ENCODE peak calls at places on chromosomes 13 and 19, in eight cellular contexts. X is mesendoderm, Z is PC-3, I is colonic mucosa, K is fibroblast of lung, W is H1, G is mesenchymal stem cell, O is GM23248. D is an unnamed sample.

GRCh38 chr13:110132178-110132975 is 174.6 kb downstream of the COL4A1 start:
- DNase-seq in K (peak; percentile 55), G (peak; percentile 60), Z (no peak), O (peak; percentile 55), W (no peak), X (no peak), I (no peak), D (peak; percentile 50)

GRCh38 chr13:41216160-41216559 is 21.8 kb upstream of the KBTBD7 start:
- DNase-seq in O (peak; percentile 40), K (peak; percentile 68), G (no peak), W (no peak), X (no peak), I (no peak), Z (peak; percentile 55), D (peak; percentile 82)

GRCh38 chr13:48775804-48776203 is 122.1 kb downstream of the CYSLTR2 start:
- DNase-seq in W (no peak), K (peak; percentile 97), I (no peak), X (peak; percentile 36), O (peak; percentile 96), Z (peak; percentile 67), G (peak; percentile 95), D (peak; percentile 97)

GRCh38 chr13:112253631-112254030 is 122.5 kb upstream of the SPACA7 start:
- DNase-seq in X (no peak), O (no peak), I (peak; percentile 3), K (no peak), Z (no peak), G (no peak), W (peak; percentile 32), D (no peak)

GRCh38 chr13:51944428-51944827 is 66.8 kb downstream of the ATP7B start:
- DNase-seq in G (no peak), K (no peak), Z (no peak), X (no peak), I (no peak), O (no peak), W (no peak), D (no peak)

GRCh38 chr19:41308450-41309224 is 1.3 kb upstream of the CCDC97 start:
- DNase-seq in O (peak; percentile 85), G (peak; percentile 94), X (peak; percentile 96), K (peak; percentile 74), I (peak; percentile 98), Z (peak; percentile 94), W (peak; percentile 100), D (peak; percentile 86)

GRCh38 chr19:6676288-6676687 is 6.3 kb upstream of the TNFSF14 start:
- DNase-seq in X (no peak), K (no peak), G (no peak), Z (no peak), I (no peak), W (no peak), O (no peak), D (no peak)

GRCh38 chr19:55503447-55504251 is 15.4 kb downstream of the SSC5D start:
- DNase-seq in Z (peak; percentile 84), G (peak; percentile 92), I (peak; percentile 86), X (peak; percentile 94), K (peak; percentile 83), W (peak; percentile 100), O (peak; percentile 93), D (peak; percentile 90)

GRCh38 chr13:29845440-29846056 is 4.9 kb downstream of the UBL3 start:
- DNase-seq in Z (peak; percentile 61), X (no peak), K (peak; percentile 27), W (no peak), I (no peak), O (peak; percentile 59), G (no peak), D (peak; percentile 32)

GRCh38 chr19:5170329-5170745 is 170.3 kb downstream of the PTPRS start:
- DNase-seq in K (no peak), I (peak; percentile 39), G (no peak), Z (no peak), O (no peak), X (peak; percentile 35), W (peak; percentile 95), D (no peak)

GRCh38 chr13:50493683-50494082 is 349.8 kb downstream of the DLEU7 start:
- DNase-seq in Z (no peak), G (no peak), K (no peak), I (no peak), X (no peak), W (no peak), O (no peak), D (no peak)

GRCh38 chr13:72970956-72971355 is 87.8 kb upstream of the KLF5 start:
- DNase-seq in W (no peak), Z (peak; percentile 28), I (no peak), K (peak; percentile 74), O (peak; percentile 20), G (no peak), X (peak; percentile 14), D (peak; percentile 57)

GRCh38 chr19:35353635-35354034 is 4.6 kb upstream of the FFAR3 start:
- DNase-seq in Z (no peak), X (no peak), W (peak; percentile 16), I (no peak), O (no peak), G (peak; percentile 36), K (no peak), D (no peak)

GRCh38 chr19:15252398-15253018 is 20.3 kb upstream of the EPHX3 start:
- DNase-seq in O (peak; percentile 77), W (peak; percentile 61), Z (no peak), I (no peak), X (peak; percentile 41), K (peak; percentile 36), G (no peak), D (peak; percentile 45)

GRCh38 chr19:13835791-13836723 is 40.8 kb downstream of the ZSWIM4 start:
- DNase-seq in X (no peak), Z (no peak), K (no peak), W (no peak), G (peak; percentile 84), I (peak; percentile 29), O (peak; percentile 50), D (no peak)

GRCh38 chr13:43861863-43862262 is 17.7 kb downstream of the CCDC122 start:
- DNase-seq in O (no peak), G (no peak), I (no peak), K (no peak), Z (no peak), X (no peak), W (no peak), D (no peak)

GRCh38 chr13:30957258-30957943 is 24.9 kb downstream of the TEX26 start:
- DNase-seq in X (no peak), O (no peak), W (no peak), I (no peak), K (no peak), G (no peak), Z (no peak), D (no peak)

GRCh38 chr13:45179428-45179827 is 21.4 kb downstream of the KCTD4 start:
- DNase-seq in K (peak; percentile 81), X (no peak), Z (no peak), O (no peak), W (no peak), G (no peak), I (peak; percentile 40), D (peak; percentile 63)

GRCh38 chr13:46569471-46569870 is 16.5 kb downstream of the LRCH1 start:
- DNase-seq in I (no peak), G (no peak), K (no peak), X (no peak), W (no peak), Z (no peak), O (no peak), D (no peak)
- H3K9ac ChIP-seq in I (no peak overlapping the region), G (no peak overlapping the region), K (no peak overlapping the region), X (no peak overlapping the region), W (no peak overlapping the region), Z (no peak overlapping the region), O (no peak overlapping the region), D (no peak overlapping the region)

GRCh38 chr19:45471866-45472556 is 4.2 kb downstream of the FOSB start:
- DNase-seq in O (peak; percentile 20), X (no peak), G (peak; percentile 88), W (no peak), Z (no peak), K (no peak), I (no peak), D (no peak)

GRCh38 chr19:45470147-45471081 is 2.6 kb downstream of the FOSB start:
- DNase-seq in O (peak; percentile 90), I (peak; percentile 43), K (peak; percentile 91), W (no peak), G (peak; percentile 83), X (peak; percentile 54), Z (peak; percentile 84), D (peak; percentile 67)

GRCh38 chr19:45472557-45473365 is 5.0 kb downstream of the FOSB start:
- DNase-seq in X (peak; percentile 46), W (peak; percentile 70), Z (no peak), I (no peak), G (peak; percentile 88), O (peak; percentile 35), K (no peak), D (no peak)

GRCh38 chr19:45469835-45470146 is 2.0 kb downstream of the FOSB start:
- DNase-seq in X (no peak), O (no peak), G (no peak), W (no peak), I (no peak), K (no peak), Z (no peak), D (no peak)

DNA sequence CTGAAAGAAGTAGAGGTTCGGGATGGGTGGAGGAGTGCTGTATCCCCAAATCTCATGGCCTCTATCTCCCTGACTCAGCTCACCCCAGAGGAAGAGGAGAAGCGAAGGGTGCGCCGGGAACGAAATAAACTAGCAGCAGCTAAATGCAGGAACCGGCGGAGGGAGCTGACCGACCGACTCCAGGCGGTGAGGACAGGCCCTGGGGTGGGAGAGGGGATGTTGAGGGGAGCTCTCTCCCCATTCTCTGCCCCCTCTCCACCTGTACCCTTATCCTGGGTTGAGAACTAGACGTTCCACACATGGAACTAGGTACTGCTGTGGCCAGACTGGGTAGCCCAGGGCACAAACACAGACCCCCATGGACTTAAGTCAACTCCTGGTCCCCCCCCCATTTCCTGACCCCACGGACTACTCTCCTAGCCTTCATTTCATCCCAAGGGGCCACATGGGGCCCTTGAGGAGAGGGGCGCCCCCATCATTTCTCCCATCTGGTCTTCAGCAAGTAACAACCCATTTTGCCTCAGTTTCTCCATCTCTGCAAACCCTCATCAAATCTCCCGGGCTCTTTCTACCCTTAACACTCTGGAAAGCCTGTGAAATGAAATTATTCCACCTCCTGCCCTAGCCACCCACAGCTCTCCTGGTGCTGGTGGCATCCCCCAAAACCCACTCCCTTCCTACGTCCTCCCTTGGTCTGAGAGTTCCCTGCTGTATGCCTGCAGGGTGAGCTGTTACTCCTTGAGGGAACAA is 3.5 kb downstream of the FOSB start:
- DNase-seq in W (no peak), Z (no peak), O (peak; percentile 31), X (no peak), I (no peak), K (no peak), G (peak; percentile 80), D (no peak)
- H3K9ac ChIP-seq in W (no peak overlapping the region), Z (no peak overlapping the region), O (no peak overlapping the region), X (no peak overlapping the region), I (no peak overlapping the region), K (no peak overlapping the region), G (peak overlapping the region; percentile 99), D (no peak overlapping the region)

DNA sequence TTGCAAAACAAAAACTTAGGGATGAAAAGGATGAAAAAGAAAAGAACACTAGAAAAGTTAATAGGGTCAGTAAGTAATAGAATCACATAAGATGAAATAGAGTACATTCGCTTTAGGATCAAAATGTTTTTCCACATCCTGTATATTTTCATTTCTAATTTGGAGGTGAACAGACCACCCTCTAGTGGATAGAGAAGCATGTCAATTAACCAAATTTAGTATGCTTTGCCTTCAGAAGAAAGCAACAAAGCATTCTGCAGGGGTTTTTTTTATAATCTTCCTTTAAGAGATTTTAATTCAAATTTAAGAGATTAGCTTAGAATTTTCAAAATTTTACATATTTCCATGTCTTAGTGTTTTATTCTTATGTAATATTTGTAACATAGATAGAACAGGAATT is 610.9 kb upstream of the SGCG start:
- DNase-seq in I (no peak), G (no peak), O (no peak), X (no peak), W (no peak), K (no peak), Z (no peak), D (no peak)
- H3K9ac ChIP-seq in I (no peak overlapping the region), G (no peak overlapping the region), O (no peak overlapping the region), X (no peak overlapping the region), W (no peak overlapping the region), K (no peak overlapping the region), Z (no peak overlapping the region), D (no peak overlapping the region)

GRCh38 chr19:47107953-47108746 is 5.4 kb downstream of the ZC3H4 start:
- DNase-seq in I (no peak), G (no peak), K (peak; percentile 68), Z (peak; percentile 32), X (no peak), O (peak; percentile 55), W (no peak), D (peak; percentile 29)
- H3K9ac ChIP-seq in I (peak overlapping the region; percentile 59), G (peak overlapping the region; percentile 100), K (no peak overlapping the region), Z (peak overlapping the region; percentile 100), X (peak overlapping the region; percentile 35), O (peak overlapping the region; percentile 98), W (peak overlapping the region; percentile 2), D (peak overlapping the region; percentile 7)